ENCODE peak calls at places on chromosomes 1 and 21, in four cellular contexts. One of them, this sample, is unnamed. For H3K27me3, the result is how much of the 10 kb centered on the place peaks cover.

GRCh38 chr1:24086466-24086865 is 25.5 kb downstream of the MYOM3 start:
- DNase-seq in NT2/D1: no peak
- DNase-seq in PC-3: no peak
- DNase-seq in DND-41: no peak
- DNase-seq in this sample: no peak

GRCh38 chr1:18666317-18666920 is 35.8 kb downstream of the PAX7 start:
- DNase-seq in NT2/D1: no peak
- DNase-seq in PC-3: peak
- DNase-seq in DND-41: no peak
- DNase-seq in this sample: no peak

GRCh38 chr1:11498956-11499824 is 20.2 kb downstream of the DISP3 start:
- DNase-seq in NT2/D1: peak
- DNase-seq in PC-3: no peak
- DNase-seq in DND-41: no peak
- DNase-seq in this sample: no peak

GRCh38 chr1:39568208-39568607 is 8.4 kb downstream of the PABPC4 start:
- DNase-seq in NT2/D1: no peak
- DNase-seq in PC-3: no peak
- DNase-seq in DND-41: no peak
- DNase-seq in this sample: no peak

GRCh38 chr1:235329139-235329808 is 904 bp downstream of the GGPS1 start:
- DNase-seq in NT2/D1: peak
- DNase-seq in PC-3: peak
- DNase-seq in DND-41: peak
- DNase-seq in this sample: peak

GRCh38 chr1:99326215-99326949 is 62.1 kb downstream of the PLPPR4 start:
- DNase-seq in NT2/D1: no peak
- DNase-seq in PC-3: peak
- DNase-seq in DND-41: no peak
- DNase-seq in this sample: no peak

GRCh38 chr21:44710756-44711326 is 531 bp downstream of the TSPEAR start:
- DNase-seq in NT2/D1: no peak
- DNase-seq in PC-3: no peak
- DNase-seq in DND-41: no peak
- DNase-seq in this sample: no peak

GRCh38 chr1:29282924-29283803 is 46.8 kb downstream of the PTPRU start:
- DNase-seq in NT2/D1: peak
- DNase-seq in PC-3: peak
- DNase-seq in DND-41: peak
- DNase-seq in this sample: no peak

GRCh38 chr1:114154963-114155322 is 1.3 kb upstream of the SYT6 start:
- DNase-seq in NT2/D1: no peak
- DNase-seq in PC-3: no peak
- DNase-seq in DND-41: peak
- DNase-seq in this sample: peak

GRCh38 chr1:4931486-4931885 is 277.1 kb downstream of the AJAP1 start:
- DNase-seq in NT2/D1: peak
- DNase-seq in PC-3: peak
- DNase-seq in DND-41: no peak
- DNase-seq in this sample: no peak

GRCh38 chr1:156859523-156860112 is 701 bp upstream of the INSRR start:
- DNase-seq in NT2/D1: no peak
- DNase-seq in PC-3: peak
- DNase-seq in DND-41: no peak
- DNase-seq in this sample: peak

GRCh38 chr21:35578350-35578782 is 482.0 kb downstream of the SETD4 start:
- DNase-seq in NT2/D1: no peak
- DNase-seq in PC-3: no peak
- DNase-seq in DND-41: no peak
- DNase-seq in this sample: peak

GRCh38 chr1:167489581-167490340 is 28.6 kb downstream of the CD247 start:
- DNase-seq in NT2/D1: peak
- DNase-seq in PC-3: no peak
- DNase-seq in DND-41: peak
- DNase-seq in this sample: no peak

GRCh38 chr1:34360574-34360973 is 183.9 kb downstream of the C1orf94 start:
- DNase-seq in NT2/D1: no peak
- DNase-seq in PC-3: no peak
- DNase-seq in DND-41: no peak
- DNase-seq in this sample: no peak

GRCh38 chr1:94049791-94050190 is 71.2 kb downstream of the ABCA4 start:
- DNase-seq in NT2/D1: no peak
- DNase-seq in PC-3: no peak
- DNase-seq in DND-41: no peak
- DNase-seq in this sample: no peak

GRCh38 chr1:41313661-41314131 is 47.5 kb upstream of the FOXO6 start:
- DNase-seq in NT2/D1: peak
- DNase-seq in PC-3: peak
- DNase-seq in DND-41: peak
- DNase-seq in this sample: peak

GRCh38 chr1:97893844-97894243 is 27.0 kb downstream of the DPYD start:
- DNase-seq in NT2/D1: no peak
- DNase-seq in PC-3: peak
- DNase-seq in DND-41: no peak
- DNase-seq in this sample: no peak

GRCh38 chr1:6248161-6248776 is 4.3 kb downstream of the HES3 start:
- DNase-seq in NT2/D1: no peak
- DNase-seq in PC-3: no peak
- DNase-seq in DND-41: no peak
- DNase-seq in this sample: no peak

GRCh38 chr1:210597555-210598134 is 268.9 kb downstream of the HHAT start:
- DNase-seq in NT2/D1: peak
- DNase-seq in PC-3: peak
- DNase-seq in DND-41: no peak
- DNase-seq in this sample: peak

GRCh38 chr1:154427173-154428139 is 22.3 kb downstream of the IL6R start:
- DNase-seq in NT2/D1: no peak
- DNase-seq in PC-3: no peak
- DNase-seq in DND-41: no peak
- DNase-seq in this sample: no peak

GRCh38 chr1:147245129-147245528 is 2.6 kb downstream of the CHD1L start:
- DNase-seq in NT2/D1: no peak
- DNase-seq in PC-3: no peak
- DNase-seq in DND-41: no peak
- DNase-seq in this sample: no peak

GRCh38 chr1:152962876-152963415 is 7.5 kb upstream of the SPRR4 start:
- DNase-seq in NT2/D1: no peak
- DNase-seq in PC-3: no peak
- DNase-seq in DND-41: no peak
- DNase-seq in this sample: no peak

GRCh38 chr21:39082656-39083376 is 100.4 kb downstream of the PSMG1 start:
- DNase-seq in NT2/D1: no peak
- DNase-seq in PC-3: peak
- DNase-seq in DND-41: no peak
- DNase-seq in this sample: no peak

GRCh38 chr1:106880226-106880625 is 176.2 kb upstream of the PRMT6 start:
- DNase-seq in NT2/D1: no peak
- DNase-seq in PC-3: no peak
- DNase-seq in DND-41: no peak
- DNase-seq in this sample: no peak

GRCh38 chr1:60461889-60462595 is 388.5 kb upstream of the C1orf87 start:
- DNase-seq in NT2/D1: peak
- DNase-seq in PC-3: no peak
- DNase-seq in DND-41: no peak
- DNase-seq in this sample: no peak

GRCh38 chr1:181918893-181919728 is 142.4 kb downstream of the ZNF648 start:
- DNase-seq in NT2/D1: peak
- DNase-seq in PC-3: no peak
- DNase-seq in DND-41: no peak
- DNase-seq in this sample: no peak

GRCh38 chr1:117605164-117605810 is 561 bp upstream of the TENT5C start:
- DNase-seq in NT2/D1: peak
- DNase-seq in PC-3: peak
- DNase-seq in DND-41: no peak
- DNase-seq in this sample: peak

GRCh38 chr1:118504867-118505266 is 319.8 kb upstream of the SPAG17 start:
- DNase-seq in NT2/D1: no peak
- DNase-seq in PC-3: no peak
- DNase-seq in DND-41: no peak
- DNase-seq in this sample: no peak

GRCh38 chr1:209805341-209805781 is 581 bp downstream of the IRF6 start:
- DNase-seq in NT2/D1: no peak
- DNase-seq in PC-3: peak
- DNase-seq in DND-41: no peak
- DNase-seq in this sample: peak

GRCh38 chr1:64051801-64052200 is 151.6 kb upstream of the UBE2U start:
- DNase-seq in NT2/D1: no peak
- DNase-seq in PC-3: no peak
- DNase-seq in DND-41: no peak
- DNase-seq in this sample: no peak
- H3K9ac ChIP-seq in NT2/D1: no peak
- H3K9ac ChIP-seq in PC-3: no peak
- H3K9ac ChIP-seq in DND-41: no peak
- H3K9ac ChIP-seq in this sample: no peak

GRCh38 chr1:22366346-22366745 is 85.3 kb upstream of the ZBTB40 start:
- DNase-seq in NT2/D1: no peak
- DNase-seq in PC-3: no peak
- DNase-seq in DND-41: no peak
- DNase-seq in this sample: no peak
- H3K27me3 ChIP-seq in NT2/D1: under half
- H3K27me3 ChIP-seq in PC-3: under half
- H3K27me3 ChIP-seq in DND-41: under half
- H3K27me3 ChIP-seq in this sample: half or more

DNA sequence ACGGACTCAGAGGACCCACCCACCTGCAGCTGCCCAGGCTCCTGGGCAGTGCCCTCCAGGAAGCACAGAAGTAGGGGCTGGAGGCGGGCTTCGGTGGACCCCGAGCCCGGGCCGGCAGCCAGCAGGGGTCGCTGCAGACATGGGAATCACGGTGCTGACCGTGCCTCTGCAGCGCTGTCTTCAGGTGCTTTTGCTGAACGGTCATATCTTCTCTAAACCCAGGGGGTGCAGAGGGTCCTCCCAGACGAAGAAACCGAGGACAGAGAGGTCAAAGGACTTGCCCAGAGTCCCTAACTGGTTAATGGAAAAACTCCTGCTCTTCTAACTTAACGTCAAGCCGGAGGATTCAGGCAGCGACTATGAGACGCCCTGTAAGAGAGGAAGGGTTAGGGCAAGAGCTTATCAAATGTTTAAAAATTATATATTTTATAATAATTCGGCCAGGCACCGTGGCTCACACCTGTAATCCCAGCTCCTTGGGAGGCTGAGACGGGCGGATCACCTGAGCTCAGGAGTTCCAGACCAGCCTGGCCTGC is 21.5 kb upstream of the LEFTY2 start:
- DNase-seq in NT2/D1: peak
- DNase-seq in PC-3: no peak
- DNase-seq in DND-41: peak
- DNase-seq in this sample: peak
- H3K4me3 ChIP-seq in NT2/D1: no peak
- H3K4me3 ChIP-seq in PC-3: no peak
- H3K4me3 ChIP-seq in DND-41: no peak
- H3K4me3 ChIP-seq in this sample: no peak

DNA sequence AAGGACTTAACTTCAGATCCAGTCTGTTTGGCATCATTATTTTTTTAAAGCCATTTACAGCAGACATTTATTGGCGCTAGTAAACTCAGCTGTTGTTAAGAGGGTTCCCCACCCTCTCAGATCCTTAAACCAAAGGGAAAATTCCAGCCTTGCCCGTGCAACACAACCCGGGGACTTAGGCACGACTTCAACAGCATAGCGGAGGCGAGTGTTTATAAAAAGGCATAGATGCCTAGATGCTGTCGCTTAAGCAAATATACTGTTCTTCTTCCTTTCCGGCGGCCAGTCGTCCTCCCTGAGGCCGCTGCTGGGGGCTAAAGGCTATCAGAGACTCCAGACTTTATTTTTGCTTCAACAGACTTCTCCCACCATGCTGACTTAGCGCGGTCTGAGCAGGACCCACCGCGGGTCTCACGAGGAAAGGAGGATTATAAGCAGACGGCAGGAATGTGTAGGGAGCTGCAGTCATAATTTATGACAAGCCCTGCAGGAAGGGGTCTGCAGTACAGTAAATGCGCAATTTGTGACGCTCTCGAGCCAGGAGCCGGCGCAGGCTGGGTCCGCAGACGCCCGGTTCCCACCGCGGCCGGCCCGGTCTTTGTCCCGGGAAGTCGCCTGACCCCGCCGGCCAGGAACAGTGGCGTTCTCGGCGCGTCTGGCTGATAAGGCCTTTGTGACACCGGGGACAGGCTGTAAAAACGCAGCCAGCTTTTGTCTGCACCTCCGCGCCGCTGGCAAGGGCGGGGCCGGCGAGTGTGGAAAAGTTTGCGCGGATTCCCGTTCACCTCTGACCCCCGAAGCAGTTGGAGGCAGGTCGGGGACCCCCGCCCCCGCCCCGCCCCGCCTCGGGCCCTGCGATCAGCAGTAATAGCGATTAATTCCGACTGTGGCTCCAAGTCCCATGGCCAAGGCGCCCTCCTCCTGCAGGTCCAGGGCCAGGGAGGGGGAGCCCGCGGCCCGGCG is 61.2 kb upstream of the ARHGEF16 start:
- DNase-seq in NT2/D1: no peak
- DNase-seq in PC-3: no peak
- DNase-seq in DND-41: no peak
- DNase-seq in this sample: no peak
- H3K9ac ChIP-seq in NT2/D1: peak
- H3K9ac ChIP-seq in PC-3: no peak
- H3K9ac ChIP-seq in DND-41: no peak
- H3K9ac ChIP-seq in this sample: peak

This sample was measured in adipocyte.